ENCODE peak calls at places on chromosomes 13 and 19, in six cellular contexts. One of them, this sample, is unnamed.

GRCh38 chr13:44618326-44618725 is 42.2 kb upstream of the TSC22D1 start:
- DNase-seq in spleen: no peak
- DNase-seq in body of pancreas: no peak
- DNase-seq in tibial nerve: no peak
- DNase-seq in A549: no peak
- DNase-seq in esophagus squamous epithelium: no peak
- DNase-seq in this sample: no peak

GRCh38 chr19:32464279-32464678 is 58.7 kb downstream of the DPY19L3 start:
- DNase-seq in spleen: no peak
- DNase-seq in body of pancreas: no peak
- DNase-seq in tibial nerve: no peak
- DNase-seq in A549: peak; percentile 44
- DNase-seq in esophagus squamous epithelium: no peak
- DNase-seq in this sample: no peak

GRCh38 chr13:51287758-51288157 is 51.7 kb upstream of the SERPINE3 start:
- DNase-seq in spleen: no peak
- DNase-seq in body of pancreas: no peak
- DNase-seq in tibial nerve: no peak
- DNase-seq in A549: no peak
- DNase-seq in esophagus squamous epithelium: no peak
- DNase-seq in this sample: no peak

GRCh38 chr13:84192125-84192524 is 309.9 kb upstream of the SLITRK1 start:
- DNase-seq in spleen: no peak
- DNase-seq in body of pancreas: no peak
- DNase-seq in tibial nerve: no peak
- DNase-seq in A549: no peak
- DNase-seq in esophagus squamous epithelium: no peak
- DNase-seq in this sample: no peak

GRCh38 chr19:1076046-1076386 is 9.0 kb downstream of the ARHGAP45 start:
- DNase-seq in spleen: no peak
- DNase-seq in body of pancreas: no peak
- DNase-seq in tibial nerve: no peak
- DNase-seq in A549: no peak
- DNase-seq in esophagus squamous epithelium: no peak
- DNase-seq in this sample: no peak

GRCh38 chr13:77429320-77430142 is 102.6 kb upstream of the MYCBP2 start:
- DNase-seq in spleen: no peak
- DNase-seq in body of pancreas: no peak
- DNase-seq in tibial nerve: no peak
- DNase-seq in A549: no peak
- DNase-seq in esophagus squamous epithelium: no peak
- DNase-seq in this sample: no peak

GRCh38 chr19:8158411-8159074 is 9.2 kb upstream of the FBN3 start:
- DNase-seq in spleen: no peak
- DNase-seq in body of pancreas: peak; percentile 66
- DNase-seq in tibial nerve: peak; percentile 73
- DNase-seq in A549: peak; percentile 81
- DNase-seq in esophagus squamous epithelium: no peak
- DNase-seq in this sample: peak; percentile 74

GRCh38 chr13:79593611-79594275 is 112.8 kb downstream of the NDFIP2 start:
- DNase-seq in spleen: no peak
- DNase-seq in body of pancreas: no peak
- DNase-seq in tibial nerve: no peak
- DNase-seq in A549: no peak
- DNase-seq in esophagus squamous epithelium: no peak
- DNase-seq in this sample: no peak

GRCh38 chr19:37991841-37992248 is 84.8 kb downstream of the SIPA1L3 start:
- DNase-seq in spleen: peak; percentile 57
- DNase-seq in body of pancreas: no peak
- DNase-seq in tibial nerve: no peak
- DNase-seq in A549: no peak
- DNase-seq in esophagus squamous epithelium: no peak
- DNase-seq in this sample: no peak

GRCh38 chr13:109773276-109773675 is 13.1 kb downstream of the IRS2 start:
- DNase-seq in spleen: no peak
- DNase-seq in body of pancreas: no peak
- DNase-seq in tibial nerve: no peak
- DNase-seq in A549: peak; percentile 50
- DNase-seq in esophagus squamous epithelium: no peak
- DNase-seq in this sample: no peak

GRCh38 chr13:36369268-36370107 is 23.3 kb upstream of the SPART start:
- DNase-seq in spleen: no peak
- DNase-seq in body of pancreas: no peak
- DNase-seq in tibial nerve: no peak
- DNase-seq in A549: no peak
- DNase-seq in esophagus squamous epithelium: no peak
- DNase-seq in this sample: no peak

GRCh38 chr13:92804926-92805325 is 421.7 kb upstream of the GPC6 start:
- DNase-seq in spleen: no peak
- DNase-seq in body of pancreas: no peak
- DNase-seq in tibial nerve: no peak
- DNase-seq in A549: no peak
- DNase-seq in esophagus squamous epithelium: no peak
- DNase-seq in this sample: no peak

GRCh38 chr19:49422407-49423277 is 599 bp downstream of the PTH2 start:
- DNase-seq in spleen: no peak
- DNase-seq in body of pancreas: peak; percentile 41
- DNase-seq in tibial nerve: no peak
- DNase-seq in A549: peak; percentile 89
- DNase-seq in esophagus squamous epithelium: no peak
- DNase-seq in this sample: no peak

DNA sequence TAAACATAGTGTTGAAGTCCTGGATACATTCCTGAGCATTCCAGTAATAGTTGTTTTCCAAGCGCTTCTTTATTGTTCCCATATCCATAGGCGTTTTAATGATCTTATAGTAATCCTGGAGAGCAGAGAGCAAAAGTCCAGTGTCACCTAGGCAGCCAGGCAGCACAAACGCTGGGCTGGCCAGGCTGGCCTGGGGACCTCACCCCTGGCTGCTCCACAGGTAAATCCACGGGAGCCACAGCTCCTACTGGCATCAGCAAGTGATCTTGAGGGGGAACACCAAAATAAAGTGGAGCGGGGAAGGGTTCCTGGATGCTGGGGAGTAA is 36.6 kb upstream of the EPHX3 start:
- DNase-seq in spleen: no peak
- DNase-seq in body of pancreas: no peak
- DNase-seq in tibial nerve: no peak
- DNase-seq in A549: no peak
- DNase-seq in esophagus squamous epithelium: no peak
- DNase-seq in this sample: no peak
- H3K4me3 ChIP-seq in spleen: no peak overlapping the region
- H3K4me3 ChIP-seq in body of pancreas: no peak overlapping the region
- H3K4me3 ChIP-seq in tibial nerve: no peak overlapping the region
- H3K4me3 ChIP-seq in A549: no peak overlapping the region
- H3K4me3 ChIP-seq in esophagus squamous epithelium: no peak overlapping the region
- H3K4me3 ChIP-seq in this sample: no peak overlapping the region

GRCh38 chr19:11456659-11457058 is 21.2 kb downstream of the PRKCSH start:
- DNase-seq in spleen: no peak
- DNase-seq in body of pancreas: no peak
- DNase-seq in tibial nerve: no peak
- DNase-seq in A549: no peak
- DNase-seq in esophagus squamous epithelium: no peak
- DNase-seq in this sample: no peak

GRCh38 chr19:11460207-11460606 is 20.6 kb downstream of the ELAVL3 start:
- DNase-seq in spleen: no peak
- DNase-seq in body of pancreas: no peak
- DNase-seq in tibial nerve: no peak
- DNase-seq in A549: no peak
- DNase-seq in esophagus squamous epithelium: no peak
- DNase-seq in this sample: no peak

GRCh38 chr19:11457831-11458230 is 22.4 kb downstream of the PRKCSH start:
- DNase-seq in spleen: no peak
- DNase-seq in body of pancreas: no peak
- DNase-seq in tibial nerve: no peak
- DNase-seq in A549: no peak
- DNase-seq in esophagus squamous epithelium: no peak
- DNase-seq in this sample: no peak

GRCh38 chr19:11457115-11457514 is 21.7 kb downstream of the PRKCSH start:
- DNase-seq in spleen: no peak
- DNase-seq in body of pancreas: no peak
- DNase-seq in tibial nerve: no peak
- DNase-seq in A549: no peak
- DNase-seq in esophagus squamous epithelium: no peak
- DNase-seq in this sample: no peak

GRCh38 chr19:11458236-11458900 is 22.5 kb downstream of the ELAVL3 start:
- DNase-seq in spleen: no peak
- DNase-seq in body of pancreas: no peak
- DNase-seq in tibial nerve: no peak
- DNase-seq in A549: no peak
- DNase-seq in esophagus squamous epithelium: no peak
- DNase-seq in this sample: no peak
- TF ChIP-seq POLR2A in spleen: no peak
- TF ChIP-seq POLR2A in body of pancreas: no peak
- TF ChIP-seq POLR2A in tibial nerve: no peak
- TF ChIP-seq POLR2A in A549: no peak
- TF ChIP-seq POLR2A in esophagus squamous epithelium: no peak
- TF ChIP-seq POLR2A in this sample: no peak

GRCh38 chr19:2685204-2685704 is 17.2 kb downstream of the GNG7 start:
- DNase-seq in spleen: no peak
- DNase-seq in body of pancreas: no peak
- DNase-seq in tibial nerve: no peak
- DNase-seq in A549: no peak
- DNase-seq in esophagus squamous epithelium: no peak
- DNase-seq in this sample: no peak
- H3K27ac ChIP-seq in spleen: peak overlapping the region; percentile 76
- H3K27ac ChIP-seq in body of pancreas: peak overlapping the region; percentile 67
- H3K27ac ChIP-seq in tibial nerve: peak overlapping the region; percentile 73
- H3K27ac ChIP-seq in A549: no peak overlapping the region
- H3K27ac ChIP-seq in esophagus squamous epithelium: peak overlapping the region; percentile 27
- H3K27ac ChIP-seq in this sample: no peak overlapping the region

GRCh38 chr19:48203227-48203793 is 32.8 kb downstream of the ZSWIM9 start:
- DNase-seq in spleen: no peak
- DNase-seq in body of pancreas: no peak
- DNase-seq in tibial nerve: no peak
- DNase-seq in A549: peak; percentile 62
- DNase-seq in esophagus squamous epithelium: no peak
- DNase-seq in this sample: no peak
- H3K4me3 ChIP-seq in spleen: peak overlapping the region; percentile 58
- H3K4me3 ChIP-seq in body of pancreas: no peak overlapping the region
- H3K4me3 ChIP-seq in tibial nerve: peak overlapping the region; percentile 63
- H3K4me3 ChIP-seq in A549: peak overlapping the region; percentile 71
- H3K4me3 ChIP-seq in esophagus squamous epithelium: peak overlapping the region; percentile 65
- H3K4me3 ChIP-seq in this sample: peak overlapping the region; percentile 64

DNA sequence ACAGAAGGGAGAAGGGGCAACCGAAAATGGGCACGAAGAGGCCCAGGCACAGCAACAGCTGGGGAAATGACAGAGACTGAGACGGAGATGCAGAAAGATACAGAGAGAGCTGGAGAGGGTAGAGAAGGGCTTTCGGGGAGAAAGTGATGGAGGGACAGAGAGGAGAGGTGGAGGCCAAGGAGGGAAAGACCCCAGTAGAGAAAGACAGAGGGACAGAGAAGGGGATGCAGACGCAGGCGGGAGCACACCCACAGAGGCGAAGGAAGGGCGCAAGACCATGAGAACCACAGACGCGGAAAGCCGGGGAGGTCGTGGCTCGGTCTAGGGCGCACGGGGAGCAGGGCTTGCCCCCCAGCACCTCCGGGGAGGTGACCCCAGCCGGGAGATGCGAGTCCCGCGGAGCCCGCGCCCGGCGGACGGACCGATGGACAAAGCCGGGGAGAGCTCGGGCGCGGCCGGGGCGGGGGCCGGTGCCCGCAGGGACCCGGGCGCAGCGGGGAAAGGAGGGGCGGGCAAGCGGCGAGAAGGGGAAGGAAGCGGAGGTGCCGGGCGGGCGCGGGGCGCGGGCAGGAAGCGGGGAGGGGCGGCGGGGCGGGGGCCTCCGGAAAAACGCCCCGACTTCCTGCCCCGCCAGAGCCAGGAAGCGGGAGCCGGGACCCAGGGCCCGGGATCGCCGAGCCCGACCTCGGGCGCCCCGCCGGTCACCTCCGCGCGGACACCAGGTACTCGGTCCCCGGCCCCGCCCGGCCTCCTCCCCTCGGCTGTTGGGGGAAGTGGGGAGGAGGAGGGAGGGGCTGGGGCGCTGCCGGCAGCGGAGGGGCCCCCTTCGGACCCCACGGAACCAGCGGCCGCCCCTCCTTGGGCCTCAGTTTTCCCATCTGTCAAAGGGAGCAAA is at the start of gene ARHGEF1:
- DNase-seq in spleen: peak; percentile 96
- DNase-seq in body of pancreas: peak; percentile 55
- DNase-seq in tibial nerve: no peak
- DNase-seq in A549: no peak
- DNase-seq in esophagus squamous epithelium: no peak
- DNase-seq in this sample: peak; percentile 76
- TF ChIP-seq POLR2A in spleen: peak; percentile 46
- TF ChIP-seq POLR2A in body of pancreas: peak; percentile 52
- TF ChIP-seq POLR2A in tibial nerve: no peak
- TF ChIP-seq POLR2A in A549: peak; percentile 58
- TF ChIP-seq POLR2A in esophagus squamous epithelium: peak; percentile 48
- TF ChIP-seq POLR2A in this sample: no peak

DNA sequence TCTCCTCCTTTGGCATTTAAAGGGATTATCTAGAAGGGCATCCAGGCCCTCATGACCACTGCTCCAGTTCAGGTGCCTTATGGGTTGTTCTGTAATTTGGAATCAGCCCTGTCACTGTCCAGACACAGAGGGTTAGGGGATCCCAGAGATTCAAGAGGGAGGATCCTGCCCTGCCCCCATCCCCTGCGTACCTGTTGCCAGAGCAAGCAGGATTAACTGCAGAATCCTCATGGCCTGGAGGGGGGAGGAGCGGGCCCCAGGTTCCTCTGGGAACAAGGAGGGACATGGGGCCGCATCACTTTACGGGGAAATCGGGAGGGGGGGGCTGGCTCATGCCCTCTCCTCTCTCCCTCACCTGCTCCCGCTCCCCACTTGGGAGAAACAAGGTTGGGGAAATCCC is 1.0 kb downstream of the KLK11 start:
- DNase-seq in spleen: no peak
- DNase-seq in body of pancreas: no peak
- DNase-seq in tibial nerve: no peak
- DNase-seq in A549: no peak
- DNase-seq in esophagus squamous epithelium: no peak
- DNase-seq in this sample: no peak
- H3K27ac ChIP-seq in spleen: no peak overlapping the region
- H3K27ac ChIP-seq in body of pancreas: peak overlapping the region; percentile 88
- H3K27ac ChIP-seq in tibial nerve: no peak overlapping the region
- H3K27ac ChIP-seq in A549: no peak overlapping the region
- H3K27ac ChIP-seq in esophagus squamous epithelium: peak overlapping the region; percentile 91
- H3K27ac ChIP-seq in this sample: no peak overlapping the region

GRCh38 chr13:91632071-91632470 is 233.7 kb downstream of the GPC5 start:
- DNase-seq in spleen: no peak
- DNase-seq in body of pancreas: no peak
- DNase-seq in tibial nerve: no peak
- DNase-seq in A549: no peak
- DNase-seq in esophagus squamous epithelium: no peak
- DNase-seq in this sample: no peak
- H3K4me3 ChIP-seq in spleen: no peak overlapping the region
- H3K4me3 ChIP-seq in body of pancreas: no peak overlapping the region
- H3K4me3 ChIP-seq in tibial nerve: no peak overlapping the region
- H3K4me3 ChIP-seq in A549: no peak overlapping the region
- H3K4me3 ChIP-seq in esophagus squamous epithelium: no peak overlapping the region
- H3K4me3 ChIP-seq in this sample: no peak overlapping the region

This sample was measured in sigmoid colon.